ENCODE peak calls at places on chromosomes 5 and 9, in four cellular contexts. Z, W, O and F are unnamed samples.
A peak's percentile ranks its signal among the peaks of the same experiment; 100 is the strongest.

GRCh38 chr9:136886610-136887597 is 588 bp downstream of the TRAF2 start:
- DNase-seq in W (no peak), Z (peak; percentile 18), O (no peak), F (no peak)

GRCh38 chr9:108377382-108377781 is 478.4 kb downstream of the ACTL7B start:
- DNase-seq in O (no peak), Z (no peak), W (no peak), F (no peak)

GRCh38 chr9:133759146-133759900 is 21.2 kb upstream of the SARDH start:
- DNase-seq in O (no peak), Z (peak; percentile 59), W (no peak), F (no peak)

GRCh38 chr5:124655943-124656459 is 90.4 kb downstream of the ZNF608 start:
- DNase-seq in W (no peak), O (peak; percentile 84), Z (peak; percentile 90), F (no peak)

GRCh38 chr5:127092690-127093089 is 19.4 kb upstream of the C5orf63 start:
- DNase-seq in Z (peak; percentile 65), O (no peak), W (no peak), F (no peak)

GRCh38 chr5:116058346-116058936 is 26.2 kb downstream of the ARL14EPL start:
- DNase-seq in O (no peak), Z (no peak), W (no peak), F (no peak)

GRCh38 chr9:84851935-84852585 is 182.5 kb downstream of the NTRK2 start:
- DNase-seq in W (no peak), O (peak; percentile 89), Z (peak; percentile 68), F (no peak)

GRCh38 chr5:135718151-135718550 is 116.3 kb upstream of the SLC25A48 start:
- DNase-seq in O (no peak), W (no peak), Z (no peak), F (no peak)

GRCh38 chr5:86917117-86917579 is 299.4 kb downstream of the COX7C start:
- DNase-seq in W (no peak), O (no peak), Z (peak; percentile 37), F (peak; percentile 37)

GRCh38 chr9:4859035-4859434 is 66.3 kb downstream of the RCL1 start:
- DNase-seq in W (no peak), O (no peak), Z (no peak), F (no peak)

GRCh38 chr5:132877938-132878337 is 4.5 kb downstream of the LEAP2 start:
- DNase-seq in O (no peak), W (no peak), Z (peak; percentile 39), F (no peak)

GRCh38 chr5:174625591-174626365 is 98.6 kb upstream of the MSX2 start:
- DNase-seq in Z (peak; percentile 22), O (no peak), W (no peak), F (no peak)

GRCh38 chr5:122501087-122501435 is 189.0 kb downstream of the SNCAIP start:
- DNase-seq in O (no peak), W (no peak), Z (peak; percentile 63), F (no peak)

GRCh38 chr9:404229-404628 is 189.6 kb downstream of the DOCK8 start:
- DNase-seq in O (no peak), Z (no peak), W (no peak), F (no peak)

GRCh38 chr5:81747030-81747429 is 3.9 kb downstream of the SSBP2 start:
- DNase-seq in W (no peak), O (no peak), Z (no peak), F (no peak)

GRCh38 chr9:15401266-15401665 is 21.4 kb upstream of the SNAPC3 start:
- DNase-seq in O (no peak), W (no peak), Z (peak; percentile 37), F (no peak)

GRCh38 chr5:52661903-52662302 is 125.8 kb upstream of the ITGA1 start:
- DNase-seq in Z (peak; percentile 11), W (no peak), O (no peak), F (no peak)

GRCh38 chr9:125932012-125932411 is 184.8 kb downstream of the PBX3 start:
- DNase-seq in O (peak; percentile 90), W (no peak), Z (peak; percentile 97), F (no peak)

GRCh38 chr5:83865579-83865978 is 144.9 kb upstream of the HAPLN1 start:
- DNase-seq in Z (no peak), O (no peak), W (no peak), F (no peak)

GRCh38 chr9:38339087-38339486 is 53.4 kb upstream of the ALDH1B1 start:
- DNase-seq in O (no peak), W (peak; percentile 31), Z (peak; percentile 50), F (no peak)

GRCh38 chr9:93216072-93216364 is 32.1 kb downstream of the WNK2 start:
- DNase-seq in Z (no peak), W (no peak), O (no peak), F (no peak)

GRCh38 chr5:176741566-176742211 is 68.7 kb upstream of the UNC5A start:
- DNase-seq in W (no peak), Z (no peak), O (no peak), F (no peak)

GRCh38 chr5:88548136-88548535 is 279.5 kb upstream of the TMEM161B start:
- DNase-seq in O (no peak), Z (no peak), W (no peak), F (no peak)

GRCh38 chr9:132784286-132784820 is 93.7 kb downstream of the AK8 start:
- DNase-seq in Z (no peak), O (no peak), W (no peak), F (no peak)

DNA sequence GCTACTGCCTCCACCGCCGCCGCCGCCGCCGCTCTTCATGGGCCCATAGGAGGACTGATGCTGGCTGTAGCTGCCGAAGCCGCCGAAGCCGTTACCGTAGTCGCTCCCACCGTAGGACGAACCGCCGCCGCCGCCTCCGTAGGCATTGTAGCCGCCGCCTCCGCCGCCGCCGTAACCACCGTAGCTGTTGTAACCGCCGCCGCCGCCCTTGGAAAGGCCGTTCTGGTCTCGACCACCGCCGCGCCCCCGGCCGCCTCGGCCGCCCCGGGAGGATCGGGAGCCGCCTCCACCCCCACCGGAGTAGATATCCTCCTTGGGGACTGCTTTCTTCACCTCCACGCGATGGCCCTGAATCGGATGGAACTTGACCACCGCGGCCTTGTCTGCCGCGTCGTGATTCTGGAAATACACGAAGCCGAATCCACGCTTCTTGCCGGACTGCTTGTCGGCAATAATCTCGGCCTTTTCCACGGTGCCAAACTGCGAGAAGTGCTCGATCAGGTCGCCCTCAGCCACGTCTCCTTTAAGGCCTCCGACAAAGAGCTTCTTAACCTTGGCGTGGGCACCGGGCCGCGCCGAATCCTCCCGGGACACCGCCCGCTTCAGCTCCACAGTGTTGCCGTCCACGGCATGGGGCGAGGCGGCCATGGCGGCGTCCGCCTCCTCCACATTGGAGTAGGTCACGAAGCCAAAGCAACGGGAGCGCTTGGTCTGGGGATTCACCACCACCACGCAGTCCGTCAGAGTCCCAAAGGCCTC is 757 bp downstream of the HNRNPA0 start:
- DNase-seq in W (no peak), Z (no peak), O (no peak), F (no peak)
- H3K9ac ChIP-seq in W (peak overlapping the region; percentile 98), Z (peak overlapping the region; percentile 99), O (peak overlapping the region; percentile 99), F (peak overlapping the region; percentile 99)

GRCh38 chr5:179605026-179605833 is 18.2 kb downstream of the HNRNPH1 start:
- DNase-seq in Z (peak; percentile 50), O (no peak), W (no peak), F (no peak)
- H3K27ac ChIP-seq in Z (peak overlapping the region; percentile 14), O (no peak overlapping the region), W (no peak overlapping the region), F (peak overlapping the region; percentile 46)

DNA sequence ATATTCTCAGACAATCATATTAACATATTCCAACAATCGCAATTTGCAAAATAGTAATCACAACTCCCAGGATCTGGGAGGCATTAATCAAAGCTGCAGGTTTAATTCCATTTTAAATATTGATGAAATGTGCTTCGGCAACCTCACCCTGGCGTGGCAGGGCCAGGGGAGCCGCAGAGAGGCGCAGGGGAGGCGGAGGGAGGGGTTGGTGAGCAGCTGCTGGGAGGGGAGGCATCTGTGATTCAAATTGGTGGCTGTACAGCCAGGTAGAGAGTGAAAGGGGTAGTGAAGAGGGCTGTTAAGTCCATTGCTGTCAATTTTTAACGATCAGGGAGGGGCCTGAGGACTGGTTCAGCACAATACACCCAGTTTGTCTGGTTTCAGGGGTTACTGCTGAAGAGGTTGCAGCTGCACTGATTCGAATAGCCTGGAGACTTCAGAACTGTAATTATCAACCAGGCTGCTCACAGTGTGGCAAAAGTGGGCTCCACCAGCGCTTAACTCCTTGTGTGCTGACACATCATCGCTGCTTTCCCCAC is 31.4 kb downstream of the LHX6 start:
- DNase-seq in O (no peak), W (no peak), Z (no peak), F (no peak)
- TF ChIP-seq EZH2 in O (no peak), W (no peak), Z (no peak), F (no peak)

GRCh38 chr9:36416870-36417269 is 16.8 kb upstream of the RNF38 start:
- DNase-seq in Z (no peak), O (no peak), W (no peak), F (no peak)

DNA sequence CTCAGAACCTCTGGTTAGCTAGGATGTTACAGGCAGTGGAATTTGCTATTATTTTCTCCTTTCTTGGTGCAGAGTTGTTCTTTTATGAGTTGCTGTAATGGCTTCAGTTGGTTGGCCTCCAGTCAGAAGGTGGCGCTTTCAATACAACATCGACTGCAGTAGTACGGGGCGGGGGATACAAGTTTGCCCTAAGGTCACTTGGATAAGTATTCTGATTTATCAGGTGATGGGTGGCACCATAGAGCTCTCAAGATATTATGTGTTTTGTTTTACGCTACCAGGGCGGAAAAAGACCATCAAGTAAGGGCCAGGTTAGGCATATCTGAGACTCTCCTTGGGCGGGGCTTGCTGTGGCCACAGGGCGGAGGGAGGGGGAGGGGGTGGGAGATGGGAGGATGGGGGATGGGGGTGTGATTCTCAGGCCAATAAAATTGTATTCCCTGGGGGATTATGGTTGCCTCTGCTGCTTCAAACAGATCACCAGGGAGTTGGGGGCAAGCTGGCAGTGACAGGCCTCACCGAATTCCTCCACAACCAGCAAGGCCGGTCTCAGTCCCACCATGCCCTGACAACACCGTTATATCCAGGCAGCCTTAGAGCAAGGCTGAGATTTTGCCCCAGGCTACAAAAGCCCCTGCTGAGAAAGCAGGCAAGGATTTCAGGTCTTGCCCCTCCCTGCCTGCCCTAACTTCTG is 15.9 kb upstream of the RNF38 start:
- DNase-seq in Z (no peak), W (no peak), O (no peak), F (no peak)
- H3K9ac ChIP-seq in Z (no peak overlapping the region), W (no peak overlapping the region), O (no peak overlapping the region), F (no peak overlapping the region)

GRCh38 chr5:180869587-180869986 is 8.5 kb upstream of the ZFP62 start:
- DNase-seq in O (no peak), Z (no peak), W (no peak), F (no peak)

GRCh38 chr5:180873628-180874520 is 12.8 kb upstream of the ZFP62 start:
- DNase-seq in W (peak; percentile 36), Z (no peak), O (no peak), F (no peak)

GRCh38 chr5:180868960-180869359 is 7.9 kb upstream of the ZFP62 start:
- DNase-seq in O (no peak), W (peak; percentile 61), Z (peak; percentile 75), F (peak; percentile 44)

GRCh38 chr5:180872419-180872818 is 11.3 kb upstream of the ZFP62 start:
- DNase-seq in Z (no peak), W (no peak), O (no peak), F (no peak)

GRCh38 chr5:180870669-180871068 is 9.6 kb upstream of the ZFP62 start:
- DNase-seq in Z (no peak), W (no peak), O (no peak), F (no peak)
- H3K27ac ChIP-seq in Z (no peak overlapping the region), W (no peak overlapping the region), O (no peak overlapping the region), F (no peak overlapping the region)

GRCh38 chr5:225334-225733 is 7.2 kb downstream of the SDHA start:
- DNase-seq in W (no peak), Z (no peak), O (no peak), F (no peak)
- TF ChIP-seq EZH2 in W (no peak), Z (no peak), O (no peak), F (no peak)